ENCODE peak calls at places on chromosomes 4 and X, in six cellular contexts. I is GM10248, P is NAMALWA, F is GM06990, V is OCI-LY7, T is endodermal cell. L is an unnamed sample.

GRCh38 chrX:110276778-110277177 is 41.1 kb downstream of the AMMECR1 start:
- DNase-seq in I (peak; percentile 6), P (peak; percentile 7), F (peak; percentile 35), V (peak; percentile 4), T (no peak), L (no peak)

GRCh38 chr4:143183513-143184216 is 1.1 kb upstream of the USP38 start:
- DNase-seq in I (no peak), P (no peak), F (no peak), V (no peak), T (no peak), L (peak; percentile 40)

GRCh38 chr4:1043658-1044468 is 32.4 kb downstream of the FGFRL1 start:
- DNase-seq in I (no peak), P (no peak), F (no peak), V (no peak), T (peak; percentile 94), L (no peak)

GRCh38 chr4:138056541-138056940 is 185.6 kb downstream of the SLC7A11 start:
- DNase-seq in I (no peak), P (no peak), F (no peak), V (no peak), T (no peak), L (no peak)

GRCh38 chr4:15153662-15154061 is 151.4 kb downstream of the CPEB2 start:
- DNase-seq in I (no peak), P (no peak), F (no peak), V (no peak), T (no peak), L (no peak)

GRCh38 chr4:26060286-26060685 is 146.3 kb downstream of the SMIM20 start:
- DNase-seq in I (no peak), P (no peak), F (no peak), V (no peak), T (no peak), L (no peak)

GRCh38 chrX:47187106-47187677 is 6.4 kb upstream of the UBA1 start:
- DNase-seq in I (no peak), P (peak; percentile 16), F (no peak), V (no peak), T (peak; percentile 50), L (no peak)

GRCh38 chr4:53321151-53321987 is 44.5 kb downstream of the SCFD2 start:
- DNase-seq in I (no peak), P (no peak), F (no peak), V (no peak), T (no peak), L (no peak)

GRCh38 chr4:113901994-113902787 is 77.3 kb downstream of the ARSJ start:
- DNase-seq in I (peak; percentile 23), P (no peak), F (no peak), V (no peak), T (no peak), L (peak; percentile 38)

GRCh38 chr4:155047755-155048154 is 160.7 kb upstream of the NPY2R start:
- DNase-seq in I (no peak), P (no peak), F (no peak), V (no peak), T (no peak), L (no peak)

GRCh38 chr4:165784672-165785071 is 88.4 kb upstream of the TLL1 start:
- DNase-seq in I (no peak), P (no peak), F (no peak), V (no peak), T (no peak), L (no peak)

GRCh38 chrX:84339507-84340364 is 151.7 kb upstream of the RPS6KA6 start:
- DNase-seq in I (no peak), P (peak; percentile 49), F (peak; percentile 14), V (peak; percentile 3), T (no peak), L (no peak)

GRCh38 chrX:131747173-131747572 is 203.3 kb downstream of the OR13H1 start:
- DNase-seq in I (no peak), P (no peak), F (peak; percentile 68), V (no peak), T (no peak), L (no peak)

GRCh38 chr4:152316969-152317368 is 218.9 kb downstream of the FBXW7 start:
- DNase-seq in I (no peak), P (no peak), F (no peak), V (no peak), T (no peak), L (no peak)

GRCh38 chrX:135596495-135596894 is 76.0 kb downstream of the INTS6L start:
- DNase-seq in I (peak; percentile 39), P (peak; percentile 62), F (peak; percentile 6), V (peak; percentile 42), T (peak; percentile 83), L (peak; percentile 2)

GRCh38 chrX:136781180-136781797 is 557 bp upstream of the ARHGEF6 start:
- DNase-seq in I (no peak), P (no peak), F (no peak), V (peak; percentile 25), T (no peak), L (no peak)